ENCODE peak calls at places on chromosomes 6 and 20, in nine cellular contexts. I is neural progenitor cell, V is hepatocyte, K is WERI-Rb-1, Q is dorsolateral prefrontal cortex, O is GM12878, Z is heart right ventricle, L is Peyer's patch, R is tibial artery. U is an unnamed sample.

GRCh38 chr6:82030761-82031160 is 216.8 kb downstream of the IBTK start:
- DNase-seq in I (no peak), K (no peak), O (no peak), Q (no peak), L (no peak), Z (no peak), R (no peak), V (no peak), U (no peak)

GRCh38 chr6:31676322-31676903 is 4.5 kb downstream of the LY6G5C start:
- DNase-seq in R (no peak), O (no peak), V (no peak), I (no peak), L (no peak), Z (no peak), K (no peak), Q (no peak), U (no peak)

GRCh38 chr20:59933296-59933848 is at the start of gene SYCP2:
- DNase-seq in O (no peak), K (no peak), Q (no peak), Z (peak), L (peak), R (no peak), V (peak), I (no peak), U (no peak)

GRCh38 chr6:13493147-13493546 is 5.7 kb upstream of the GFOD1 start:
- DNase-seq in O (no peak), R (no peak), K (no peak), I (no peak), Z (no peak), V (no peak), L (no peak), Q (no peak), U (no peak)

GRCh38 chr20:39291301-39291700 is 329.2 kb downstream of the DHX35 start:
- DNase-seq in L (no peak), K (no peak), V (no peak), Z (no peak), I (no peak), O (no peak), R (no peak), Q (no peak), U (no peak)

GRCh38 chr6:34648808-34649207 is 47.8 kb downstream of the ILRUN start:
- DNase-seq in R (no peak), I (no peak), O (no peak), Z (no peak), L (no peak), V (no peak), Q (no peak), K (no peak), U (no peak)

GRCh38 chr6:23874985-23875384 is 251.0 kb upstream of the NRSN1 start:
- DNase-seq in R (no peak), Z (no peak), O (no peak), V (no peak), I (peak), K (no peak), Q (no peak), L (no peak), U (no peak)

GRCh38 chr6:112398686-112399085 is 51.6 kb downstream of the RFPL4B start:
- DNase-seq in Q (no peak), Z (no peak), R (no peak), L (no peak), I (no peak), K (no peak), O (no peak), V (no peak), U (no peak)

GRCh38 chr6:3195695-3196497 is 31.6 kb downstream of the TUBB2B start:
- DNase-seq in V (no peak), L (no peak), Q (no peak), I (peak), R (no peak), Z (no peak), O (no peak), K (peak), U (no peak)

GRCh38 chr6:117264487-117265424 is 602 bp upstream of the VGLL2 start:
- DNase-seq in L (no peak), V (peak), R (no peak), Q (no peak), O (no peak), K (peak), Z (no peak), I (peak), U (no peak)

GRCh38 chr20:49811825-49812462 is 684 bp upstream of the SLC9A8 start:
- DNase-seq in R (no peak), Q (no peak), L (peak), O (no peak), V (peak), I (no peak), Z (no peak), K (no peak), U (no peak)

GRCh38 chr6:125802943-125803377 is 12.2 kb downstream of the NCOA7 start:
- DNase-seq in Q (no peak), V (no peak), O (no peak), Z (no peak), K (no peak), I (no peak), L (no peak), R (no peak), U (no peak)

GRCh38 chr6:5120011-5120410 is 34.9 kb downstream of the PPP1R3G start:
- DNase-seq in I (no peak), Q (no peak), Z (no peak), L (no peak), R (no peak), V (no peak), K (no peak), O (no peak), U (no peak)
- H3K4me3 ChIP-seq in I (no peak), Q (no peak), Z (no peak), L (no peak), R (no peak), V (no peak), K (no peak), O (no peak), U (no peak)

GRCh38 chr6:54070025-54070424 is 41.2 kb upstream of the MLIP start:
- DNase-seq in Z (no peak), K (no peak), I (no peak), O (no peak), Q (no peak), V (no peak), L (no peak), R (no peak), U (no peak)
- H3K4me3 ChIP-seq in Z (peak), K (no peak), I (no peak), O (no peak), Q (no peak), V (peak), L (no peak), R (peak), U (no peak)

DNA sequence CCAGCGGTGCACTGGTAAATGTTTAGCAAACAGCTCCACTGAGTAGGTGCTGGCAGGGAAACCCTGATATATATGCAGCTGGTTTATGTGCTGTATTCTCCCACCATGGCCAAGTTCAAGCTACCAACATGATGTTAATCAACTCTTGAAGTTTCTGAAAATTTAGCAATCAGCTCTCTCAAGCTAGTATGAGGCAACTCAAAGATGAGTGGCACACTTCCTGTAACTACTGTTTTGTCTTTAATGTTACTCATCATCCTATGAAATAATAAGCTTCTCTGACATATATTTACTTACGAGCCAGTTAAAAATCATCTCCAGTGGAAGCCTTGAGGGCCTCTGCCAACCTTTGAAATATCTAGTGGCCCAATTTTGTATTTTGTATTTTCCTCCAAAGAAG is 54.7 kb downstream of the TRMT6 start:
- DNase-seq in O (no peak), Q (no peak), K (no peak), I (no peak), L (no peak), R (no peak), V (no peak), Z (no peak), U (no peak)
- H3K4me3 ChIP-seq in O (no peak), Q (no peak), K (no peak), I (no peak), L (no peak), R (no peak), V (no peak), Z (no peak), U (no peak)

DNA sequence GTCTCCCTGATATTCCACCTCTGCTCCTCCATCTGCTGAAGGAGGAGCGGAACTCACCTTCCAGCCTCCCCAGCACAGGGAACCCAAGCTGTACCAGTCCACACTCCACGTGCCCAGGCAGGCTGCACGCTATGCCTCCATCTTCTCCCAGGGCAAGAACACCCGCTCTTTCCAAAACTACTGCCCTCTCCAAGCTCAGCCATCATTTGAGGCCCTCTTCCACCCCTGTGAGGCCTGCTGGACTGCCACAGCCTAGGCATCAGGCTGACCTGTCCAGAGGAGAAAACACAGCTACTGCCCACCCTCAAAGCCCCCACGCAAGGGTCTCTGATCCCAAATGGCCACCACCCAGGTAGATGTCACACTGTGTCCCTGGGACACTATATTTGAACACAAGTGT is 99.9 kb downstream of the PRND start:
- DNase-seq in Q (no peak), Z (no peak), L (no peak), I (no peak), V (no peak), R (no peak), K (no peak), O (no peak), U (no peak)
- H3K4me3 ChIP-seq in Q (peak), Z (peak), L (peak), I (peak), V (no peak), R (peak), K (no peak), O (peak), U (no peak)

GRCh38 chr6:158086054-158086705 is 81.9 kb downstream of the SERAC1 start:
- DNase-seq in L (no peak), V (no peak), I (no peak), Q (no peak), K (no peak), R (no peak), Z (no peak), O (no peak), U (peak)
- H3K4me3 ChIP-seq in L (no peak), V (no peak), I (no peak), Q (peak), K (no peak), R (peak), Z (no peak), O (no peak), U (no peak)

GRCh38 chr6:49540614-49541013 is 9.9 kb upstream of the C6orf141 start:
- DNase-seq in Z (no peak), K (no peak), V (no peak), I (no peak), O (no peak), R (no peak), Q (no peak), L (no peak), U (no peak)
- H3K4me3 ChIP-seq in Z (no peak), K (no peak), V (no peak), I (no peak), O (no peak), R (no peak), Q (no peak), L (no peak), U (no peak)

GRCh38 chr6:45377555-45378323 is at the start of gene SUPT3H:
- DNase-seq in I (peak), L (peak), V (peak), O (peak), Z (peak), R (peak), K (peak), Q (peak), U (peak)
- H3K4me3 ChIP-seq in I (peak), L (peak), V (peak), O (peak), Z (peak), R (peak), K (peak), Q (peak), U (peak)

GRCh38 chr20:51540585-51540984 is 1.9 kb downstream of the NFATC2 start:
- DNase-seq in L (no peak), K (no peak), Q (no peak), Z (no peak), R (no peak), I (no peak), V (no peak), O (no peak), U (no peak)
- H3K4me3 ChIP-seq in L (peak), K (no peak), Q (no peak), Z (peak), R (no peak), I (no peak), V (no peak), O (peak), U (no peak)

GRCh38 chr6:24919404-24919892 is 16.3 kb downstream of the RIPOR2 start:
- DNase-seq in K (peak), V (no peak), O (no peak), L (no peak), Q (no peak), Z (no peak), I (no peak), R (no peak), U (peak)
- H3K4me3 ChIP-seq in K (no peak), V (no peak), O (peak), L (no peak), Q (no peak), Z (no peak), I (no peak), R (no peak), U (no peak)